ENCODE peak calls at places on chromosome 3, in nine cellular contexts. S is A549; B is MM.1S; Z is A673; X is lower lobe of right lung; G is tibial artery; N is CD8-positive, alpha-beta memory T cell; R is right atrium auricular region; W is HCT116. M is an unnamed sample.

GRCh38 chr3:129705274-129705673 is 98.8 kb upstream of the PLXND1 start:
- DNase-seq in S (no peak), B (no peak), Z (no peak), X (no peak), G (no peak), N (no peak), R (no peak), W (no peak), M (no peak)

GRCh38 chr3:72270072-72270611 is 485.2 kb upstream of the PROK2 start:
- DNase-seq in S (peak; percentile 67), B (peak; percentile 65), Z (peak; percentile 58), X (peak; percentile 80), G (peak; percentile 97), N (no peak), R (peak; percentile 97), W (peak; percentile 23), M (no peak)

GRCh38 chr3:12644297-12644937 is 19.5 kb downstream of the RAF1 start:
- DNase-seq in S (no peak), B (no peak), Z (no peak), X (no peak), G (no peak), N (no peak), R (no peak), W (no peak), M (no peak)

GRCh38 chr3:97991278-97991652 is 19.0 kb upstream of the RIOX2 start:
- DNase-seq in S (no peak), B (no peak), Z (no peak), X (no peak), G (no peak), N (no peak), R (no peak), W (no peak), M (no peak)

GRCh38 chr3:16927485-16927884 is 42.7 kb downstream of the PLCL2 start:
- DNase-seq in S (no peak), B (no peak), Z (no peak), X (no peak), G (no peak), N (no peak), R (no peak), W (no peak), M (no peak)

GRCh38 chr3:58074997-58075396 is 66.8 kb downstream of the FLNB start:
- DNase-seq in S (no peak), B (no peak), Z (no peak), X (no peak), G (no peak), N (no peak), R (no peak), W (no peak), M (no peak)

GRCh38 chr3:117868766-117869165 is 1159.2 kb downstream of the TUSC7 start:
- DNase-seq in S (no peak), B (no peak), Z (no peak), X (no peak), G (no peak), N (no peak), R (no peak), W (no peak), M (no peak)

GRCh38 chr3:6449099-6449498 is 411.8 kb upstream of the GRM7 start:
- DNase-seq in S (no peak), B (no peak), Z (no peak), X (no peak), G (no peak), N (no peak), R (no peak), W (no peak), M (no peak)

GRCh38 chr3:33218072-33218445 is 551 bp downstream of the SUSD5 start:
- DNase-seq in S (no peak), B (no peak), Z (peak; percentile 15), X (no peak), G (no peak), N (no peak), R (no peak), W (no peak), M (peak; percentile 9)

GRCh38 chr3:108008931-108009635 is 81.7 kb downstream of the CD47 start:
- DNase-seq in S (no peak), B (no peak), Z (no peak), X (no peak), G (no peak), N (no peak), R (no peak), W (no peak), M (no peak)

GRCh38 chr3:53581671-53582070 is 87.3 kb downstream of the CACNA1D start:
- DNase-seq in S (no peak), B (peak; percentile 71), Z (no peak), X (no peak), G (no peak), N (no peak), R (no peak), W (no peak), M (no peak)

GRCh38 chr3:13280856-13281656 is 139.1 kb downstream of the NUP210 start:
- DNase-seq in S (no peak), B (no peak), Z (no peak), X (peak; percentile 33), G (peak; percentile 64), N (no peak), R (no peak), W (no peak), M (no peak)

GRCh38 chr3:149632225-149632624 is 25.6 kb downstream of the WWTR1 start:
- DNase-seq in S (no peak), B (no peak), Z (no peak), X (no peak), G (no peak), N (no peak), R (no peak), W (no peak), M (no peak)

GRCh38 chr3:131350506-131350905 is 31.1 kb upstream of the NUDT16 start:
- DNase-seq in S (peak; percentile 13), B (no peak), Z (no peak), X (no peak), G (no peak), N (no peak), R (no peak), W (no peak), M (no peak)

DNA sequence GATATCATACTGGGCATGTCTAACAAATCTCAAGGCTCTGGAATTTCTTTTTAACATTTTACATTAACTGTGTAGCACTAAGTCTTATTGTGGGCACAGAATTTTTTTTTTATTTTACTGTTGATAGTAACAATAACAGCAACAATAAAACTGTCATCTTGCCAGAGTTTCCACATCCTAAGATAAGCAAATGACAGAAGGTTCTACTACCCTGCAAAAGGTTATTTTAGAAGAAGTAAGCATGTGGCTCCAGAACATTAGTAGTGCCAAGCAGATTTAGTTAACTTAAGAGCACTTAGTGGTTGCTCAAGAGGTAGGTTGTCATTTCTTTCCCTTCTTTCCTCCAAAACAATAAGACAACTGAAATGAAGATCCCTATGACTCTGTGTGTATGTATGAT is 743.0 kb upstream of the CBLB start:
- DNase-seq in S (no peak), B (no peak), Z (no peak), X (no peak), G (no peak), N (no peak), R (no peak), W (no peak), M (no peak)
- H3K27ac ChIP-seq in S (no peak overlapping the region), B (no peak overlapping the region), Z (no peak overlapping the region), X (no peak overlapping the region), G (no peak overlapping the region), N (no peak overlapping the region), R (no peak overlapping the region), W (no peak overlapping the region), M (no peak overlapping the region)

DNA sequence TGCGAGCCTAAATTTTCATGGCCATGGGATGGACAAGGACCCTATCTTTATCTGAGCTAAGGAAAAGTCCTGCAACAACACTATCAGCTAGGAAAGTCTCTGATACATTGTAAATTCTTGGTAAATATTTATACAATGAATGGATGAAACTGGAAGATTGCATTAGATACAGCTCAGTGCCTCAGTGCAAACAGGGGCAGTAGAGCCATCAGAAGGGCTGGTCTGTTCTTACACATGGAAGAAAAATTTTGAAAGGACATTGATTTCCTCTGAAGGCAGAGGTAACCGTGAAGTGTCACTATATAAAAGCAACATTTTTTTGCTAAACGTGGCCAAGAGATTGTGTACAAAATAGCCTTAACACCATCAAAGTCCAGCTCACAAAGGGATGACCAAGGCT is 153.2 kb upstream of the GADL1 start:
- DNase-seq in S (no peak), B (no peak), Z (no peak), X (no peak), G (no peak), N (no peak), R (no peak), W (no peak), M (no peak)
- H3K27ac ChIP-seq in S (no peak overlapping the region), B (no peak overlapping the region), Z (no peak overlapping the region), X (no peak overlapping the region), G (no peak overlapping the region), N (no peak overlapping the region), R (no peak overlapping the region), W (no peak overlapping the region), M (no peak overlapping the region)

DNA sequence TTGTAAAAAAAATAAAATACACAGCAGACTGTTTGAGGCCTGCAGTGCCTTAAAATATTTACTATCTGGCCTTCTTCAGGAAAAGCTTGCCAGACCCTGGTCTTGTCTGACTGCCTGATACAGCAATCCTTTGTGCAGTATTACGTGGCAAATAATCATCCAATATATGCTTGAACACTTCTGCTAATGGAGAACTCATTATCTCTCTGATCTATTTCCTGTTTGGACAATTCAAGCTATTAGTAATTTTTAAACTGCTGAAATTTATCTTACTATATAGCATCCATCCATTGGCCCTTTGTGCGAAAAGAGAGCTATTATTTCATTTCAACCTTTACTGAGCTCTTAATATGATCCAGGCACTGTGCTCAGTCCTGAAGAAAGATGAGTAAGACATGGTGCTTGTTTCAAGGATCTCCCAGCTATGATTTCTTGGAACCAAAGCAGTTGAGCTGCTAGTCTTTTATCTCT is 15.9 kb downstream of the ATG7 start:
- DNase-seq in S (no peak), B (no peak), Z (peak; percentile 81), X (no peak), G (no peak), N (no peak), R (no peak), W (no peak), M (no peak)
- H3K27ac ChIP-seq in S (peak overlapping the region; percentile 73), B (no peak overlapping the region), Z (peak overlapping the region; percentile 93), X (peak overlapping the region; percentile 76), G (peak overlapping the region; percentile 54), N (peak overlapping the region; percentile 65), R (peak overlapping the region; percentile 62), W (no peak overlapping the region), M (peak overlapping the region; percentile 75)

GRCh38 chr3:190498293-190498692 is 15.6 kb upstream of the IL1RAP start:
- DNase-seq in S (no peak), B (no peak), Z (no peak), X (no peak), G (no peak), N (no peak), R (no peak), W (no peak), M (no peak)
- H3K27ac ChIP-seq in S (no peak overlapping the region), B (no peak overlapping the region), Z (no peak overlapping the region), X (no peak overlapping the region), G (no peak overlapping the region), N (no peak overlapping the region), R (peak overlapping the region; percentile 54), W (no peak overlapping the region), M (no peak overlapping the region)

DNA sequence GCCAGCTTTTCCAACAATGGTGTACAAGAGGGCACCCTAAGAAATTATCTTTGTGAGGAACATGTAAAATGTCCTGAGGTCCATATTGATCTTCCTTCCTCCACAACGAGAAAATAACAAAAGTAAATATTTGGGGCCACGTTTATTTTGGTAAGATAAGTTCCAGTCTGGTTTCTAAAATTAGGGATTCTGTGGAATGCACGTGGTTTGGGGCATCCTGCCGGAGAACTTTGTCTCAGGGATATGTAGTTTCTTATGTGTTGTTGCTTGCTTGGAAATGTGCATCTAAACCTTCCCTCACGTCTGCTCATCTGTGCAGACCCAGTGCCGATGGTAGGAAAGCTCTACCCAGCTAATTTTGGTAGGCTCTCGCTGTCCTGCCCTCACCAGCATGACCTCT is 62.8 kb downstream of the CTDSPL start:
- DNase-seq in S (no peak), B (no peak), Z (no peak), X (no peak), G (no peak), N (no peak), R (no peak), W (no peak), M (no peak)
- H3K27ac ChIP-seq in S (no peak overlapping the region), B (no peak overlapping the region), Z (no peak overlapping the region), X (peak overlapping the region; percentile 14), G (peak overlapping the region; percentile 85), N (no peak overlapping the region), R (peak overlapping the region; percentile 60), W (no peak overlapping the region), M (no peak overlapping the region)